ENCODE peak calls at places on chromosome 13, in four cellular contexts. V, I, E and O are unnamed samples.

GRCh38 chr13:43356566-43356965 is 333.2 kb downstream of the DNAJC15 start:
- DNase-seq in V (no peak), I (no peak), E (no peak), O (no peak)

GRCh38 chr13:23630349-23631093 is 60.3 kb downstream of the TNFRSF19 start:
- DNase-seq in V (peak; percentile 86), I (no peak), E (no peak), O (no peak)

GRCh38 chr13:22194106-22194810 is 523.4 kb downstream of the FGF9 start:
- DNase-seq in V (no peak), I (no peak), E (no peak), O (no peak)

GRCh38 chr13:64239372-64239771 is 2823.7 kb upstream of the PCDH20 start:
- DNase-seq in V (no peak), I (no peak), E (no peak), O (no peak)

GRCh38 chr13:42892760-42893159 is 99.3 kb downstream of the EPSTI1 start:
- DNase-seq in V (no peak), I (no peak), E (no peak), O (no peak)

GRCh38 chr13:97344250-97345175 is 89.5 kb upstream of the RAP2A start:
- DNase-seq in V (peak; percentile 62), I (peak; percentile 62), E (peak; percentile 48), O (peak; percentile 49)

GRCh38 chr13:95553614-95554385 is 1.3 kb downstream of the CLDN10 start:
- DNase-seq in V (no peak), I (no peak), E (no peak), O (peak; percentile 20)

GRCh38 chr13:112959206-112959605 is 9.8 kb upstream of the MCF2L start:
- DNase-seq in V (peak; percentile 46), I (no peak), E (no peak), O (peak; percentile 39)

GRCh38 chr13:98265669-98266551 is 88.8 kb upstream of the RNF113B start:
- DNase-seq in V (peak; percentile 98), I (peak; percentile 65), E (peak; percentile 31), O (no peak)

GRCh38 chr13:79645569-79645968 is 164.6 kb downstream of the NDFIP2 start:
- DNase-seq in V (no peak), I (no peak), E (no peak), O (no peak)

GRCh38 chr13:45933203-45934014 is 81.9 kb upstream of the SIAH3 start:
- DNase-seq in V (no peak), I (no peak), E (no peak), O (no peak)

GRCh38 chr13:110227416-110227815 is 79.5 kb downstream of the COL4A1 start:
- DNase-seq in V (no peak), I (no peak), E (no peak), O (no peak)

GRCh38 chr13:51955841-51956603 is 55.2 kb downstream of the ATP7B start:
- DNase-seq in V (no peak), I (no peak), E (no peak), O (no peak)

GRCh38 chr13:55576389-55576788 is 1564.3 kb upstream of the PRR20A start:
- DNase-seq in V (no peak), I (no peak), E (no peak), O (no peak)

GRCh38 chr13:43057653-43058317 is 34.4 kb downstream of the DNAJC15 start:
- DNase-seq in V (peak; percentile 97), I (no peak), E (no peak), O (no peak)

GRCh38 chr13:45674908-45675307 is 27.2 kb upstream of the CBY2 start:
- DNase-seq in V (no peak), I (no peak), E (no peak), O (no peak)

GRCh38 chr13:101576977-101577376 is 124.5 kb downstream of the ITGBL1 start:
- DNase-seq in V (peak; percentile 69), I (no peak), E (no peak), O (no peak)

GRCh38 chr13:47188802-47189201 is 291.9 kb upstream of the HTR2A start:
- DNase-seq in V (no peak), I (no peak), E (no peak), O (no peak)

DNA sequence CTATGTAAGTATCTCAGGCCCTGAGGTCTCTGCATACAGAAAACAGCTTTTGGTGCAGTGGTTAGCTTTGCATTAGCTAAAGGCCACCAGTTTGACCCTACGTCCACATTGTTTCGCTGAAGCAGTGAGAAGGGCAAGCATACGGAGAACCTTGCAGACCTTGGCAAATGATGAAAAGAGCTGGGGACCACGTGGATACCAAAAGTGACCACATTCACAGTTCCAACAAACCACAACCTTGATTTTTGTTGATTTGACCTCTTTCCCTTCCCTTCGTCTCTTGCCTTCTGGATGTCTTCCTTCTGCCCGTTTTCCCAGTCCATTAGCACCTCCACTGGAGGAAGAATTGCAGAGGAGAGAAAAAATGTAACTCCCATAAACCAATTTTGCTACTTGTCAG is 293.8 kb upstream of the HTR2A start:
- DNase-seq in V (no peak), I (no peak), E (no peak), O (no peak)
- H3K9me3 ChIP-seq in V (no peaks in the 10 kb centered on the region), I (no peaks in the 10 kb centered on the region), E (no peaks in the 10 kb centered on the region), O (no peaks in the 10 kb centered on the region)

GRCh38 chr13:39777527-39778061 is 122.1 kb downstream of the COG6 start:
- DNase-seq in V (no peak), I (no peak), E (no peak), O (no peak)

GRCh38 chr13:39773833-39774232 is 118.4 kb downstream of the COG6 start:
- DNase-seq in V (no peak), I (no peak), E (no peak), O (no peak)

GRCh38 chr13:39777021-39777420 is 121.6 kb downstream of the COG6 start:
- DNase-seq in V (no peak), I (no peak), E (no peak), O (no peak)

GRCh38 chr13:39779337-39780270 is 124.1 kb downstream of the COG6 start:
- DNase-seq in V (no peak), I (no peak), E (peak; percentile 21), O (no peak)

GRCh38 chr13:39776439-39776838 is 121.0 kb downstream of the COG6 start:
- DNase-seq in V (no peak), I (no peak), E (no peak), O (no peak)
- TF ChIP-seq EP300 in V (no peak), I (no peak), E (no peak), O (no peak)

DNA sequence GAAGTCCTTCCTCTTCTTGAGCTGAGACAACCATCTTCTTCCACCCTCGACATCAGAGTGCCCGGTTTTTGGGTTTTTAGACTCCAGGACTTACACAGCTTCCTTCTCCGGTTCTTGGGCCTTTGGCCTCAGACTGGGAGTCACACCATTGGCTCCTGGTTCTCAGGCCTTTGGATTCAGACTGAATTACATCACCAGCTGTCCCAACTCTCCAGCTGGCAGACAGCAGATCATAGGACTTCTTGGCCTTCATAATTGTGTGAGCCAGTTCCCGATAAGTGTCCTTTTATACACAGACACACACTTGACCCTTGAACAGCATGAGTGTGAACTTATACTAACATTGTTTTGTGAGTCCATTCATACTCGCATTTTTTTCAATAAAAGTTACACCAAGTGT is 166.0 kb upstream of the UBL3 start:
- DNase-seq in V (no peak), I (no peak), E (peak; percentile 13), O (no peak)
- H3K4me1 ChIP-seq in V (no peaks in the 10 kb centered on the region), I (no peaks in the 10 kb centered on the region), E (no peaks in the 10 kb centered on the region), O (no peaks in the 10 kb centered on the region)

GRCh38 chr13:18948012-18948663 is 233.5 kb downstream of the TUBA3C start:
- DNase-seq in V (no peak), I (no peak), E (no peak), O (peak; percentile 26)

GRCh38 chr13:18951412-18951811 is 230.2 kb downstream of the TUBA3C start:
- DNase-seq in V (no peak), I (no peak), E (no peak), O (peak; percentile 73)

GRCh38 chr13:18949489-18949761 is 232.2 kb downstream of the TUBA3C start:
- DNase-seq in V (no peak), I (no peak), E (no peak), O (no peak)

GRCh38 chr13:18948664-18949488 is 232.7 kb downstream of the TUBA3C start:
- DNase-seq in V (no peak), I (no peak), E (no peak), O (peak; percentile 51)

DNA sequence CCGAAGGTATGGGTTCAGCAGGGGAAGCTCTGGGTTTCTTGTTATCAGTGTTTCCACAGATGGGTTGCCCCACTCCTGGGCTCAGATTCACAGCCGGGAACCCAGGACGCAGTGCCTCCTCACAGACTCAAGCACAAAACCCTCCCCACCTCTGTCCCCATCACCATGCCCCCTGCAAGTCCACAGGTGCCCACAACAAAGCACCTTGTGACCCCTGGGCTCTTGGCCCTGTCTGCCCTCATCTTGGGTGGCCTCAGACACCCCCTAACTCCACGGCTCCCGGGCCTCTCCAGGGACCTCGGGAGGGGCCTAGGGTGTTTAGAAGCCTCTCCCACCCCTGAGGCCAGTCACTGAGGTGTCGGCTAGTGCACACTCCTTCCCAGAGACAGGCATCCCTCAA is 231.7 kb downstream of the TUBA3C start:
- DNase-seq in V (no peak), I (no peak), E (no peak), O (no peak)
- H3K9me3 ChIP-seq in V (peaks cover 37% of the 10 kb centered on the region), I (peaks cover 6% of the 10 kb centered on the region), E (no peaks in the 10 kb centered on the region), O (no peaks in the 10 kb centered on the region)